ENCODE peak calls at places on chromosomes 6 and 20, in four cellular contexts. One of them, this sample, is unnamed. For H3K4me1, the result is how much of the 10 kb centered on the place peaks cover.

GRCh38 chr20:4795394-4795793 is 73.7 kb downstream of the PRND start:
- DNase-seq in astrocyte: peak
- DNase-seq in A549: peak
- DNase-seq in psoas muscle: no peak
- DNase-seq in this sample: peak

GRCh38 chr6:166166314-166167257 is 1.1 kb downstream of the TBXT start:
- DNase-seq in astrocyte: no peak
- DNase-seq in A549: no peak
- DNase-seq in psoas muscle: no peak
- DNase-seq in this sample: no peak

GRCh38 chr6:145278163-145278807 is 457.0 kb downstream of the EPM2A start:
- DNase-seq in astrocyte: peak
- DNase-seq in A549: peak
- DNase-seq in psoas muscle: no peak
- DNase-seq in this sample: peak

GRCh38 chr6:7529141-7529540 is 12.3 kb upstream of the DSP start:
- DNase-seq in astrocyte: no peak
- DNase-seq in A549: no peak
- DNase-seq in psoas muscle: no peak
- DNase-seq in this sample: no peak

GRCh38 chr20:32034581-32035397 is 17.3 kb upstream of the HCK start:
- DNase-seq in astrocyte: no peak
- DNase-seq in A549: peak
- DNase-seq in psoas muscle: no peak
- DNase-seq in this sample: peak

GRCh38 chr20:58926802-58927489 is 54.1 kb upstream of the NELFCD start:
- DNase-seq in astrocyte: no peak
- DNase-seq in A549: no peak
- DNase-seq in psoas muscle: no peak
- DNase-seq in this sample: no peak

GRCh38 chr6:125112934-125113333 is 40.6 kb upstream of the TPD52L1 start:
- DNase-seq in astrocyte: no peak
- DNase-seq in A549: no peak
- DNase-seq in psoas muscle: no peak
- DNase-seq in this sample: no peak

GRCh38 chr6:54112171-54112650 is 968 bp downstream of the MLIP start:
- DNase-seq in astrocyte: peak
- DNase-seq in A549: no peak
- DNase-seq in psoas muscle: no peak
- DNase-seq in this sample: peak

GRCh38 chr20:24987244-24987643 is 5.3 kb downstream of the APMAP start:
- DNase-seq in astrocyte: no peak
- DNase-seq in A549: no peak
- DNase-seq in psoas muscle: no peak
- DNase-seq in this sample: no peak

GRCh38 chr20:53914091-53914860 is 156.1 kb downstream of the BCAS1 start:
- DNase-seq in astrocyte: peak
- DNase-seq in A549: no peak
- DNase-seq in psoas muscle: no peak
- DNase-seq in this sample: peak

GRCh38 chr20:20440473-20440872 is 72.6 kb downstream of the INSM1 start:
- DNase-seq in astrocyte: no peak
- DNase-seq in A549: no peak
- DNase-seq in psoas muscle: no peak
- DNase-seq in this sample: no peak

GRCh38 chr20:58610071-58610800 is 40.8 kb upstream of the STX16 start:
- DNase-seq in astrocyte: no peak
- DNase-seq in A549: no peak
- DNase-seq in psoas muscle: no peak
- DNase-seq in this sample: no peak

GRCh38 chr20:41358230-41358629 is 8.4 kb downstream of the EMILIN3 start:
- DNase-seq in astrocyte: no peak
- DNase-seq in A549: no peak
- DNase-seq in psoas muscle: no peak
- DNase-seq in this sample: no peak

GRCh38 chr20:50283922-50284810 is 93.5 kb downstream of the CEBPB start:
- DNase-seq in astrocyte: peak
- DNase-seq in A549: peak
- DNase-seq in psoas muscle: peak
- DNase-seq in this sample: no peak

GRCh38 chr6:163438940-163439335 is 24.4 kb downstream of the QKI start:
- DNase-seq in astrocyte: no peak
- DNase-seq in A549: no peak
- DNase-seq in psoas muscle: peak
- DNase-seq in this sample: no peak

GRCh38 chr6:8888468-8888867 is 453.1 kb upstream of the SLC35B3 start:
- DNase-seq in astrocyte: no peak
- DNase-seq in A549: peak
- DNase-seq in psoas muscle: no peak
- DNase-seq in this sample: peak

GRCh38 chr6:36595168-36595818 is 1.1 kb downstream of the SRSF3 start:
- DNase-seq in astrocyte: no peak
- DNase-seq in A549: peak
- DNase-seq in psoas muscle: no peak
- DNase-seq in this sample: peak

GRCh38 chr20:15930324-15931305 is 642.6 kb downstream of the KIF16B start:
- DNase-seq in astrocyte: no peak
- DNase-seq in A549: peak
- DNase-seq in psoas muscle: no peak
- DNase-seq in this sample: peak

GRCh38 chr6:52157301-52157930 is 28.8 kb upstream of the IL17A start:
- DNase-seq in astrocyte: no peak
- DNase-seq in A549: no peak
- DNase-seq in psoas muscle: no peak
- DNase-seq in this sample: peak

GRCh38 chr20:21583486-21584168 is 69.8 kb upstream of the NKX2-2 start:
- DNase-seq in astrocyte: no peak
- DNase-seq in A549: no peak
- DNase-seq in psoas muscle: no peak
- DNase-seq in this sample: no peak

GRCh38 chr6:148972481-148972880 is 225.7 kb downstream of the UST start:
- DNase-seq in astrocyte: peak
- DNase-seq in A549: peak
- DNase-seq in psoas muscle: peak
- DNase-seq in this sample: no peak

GRCh38 chr6:150761771-150762170 is 103.7 kb upstream of the MTHFD1L start:
- DNase-seq in astrocyte: peak
- DNase-seq in A549: no peak
- DNase-seq in psoas muscle: no peak
- DNase-seq in this sample: no peak

GRCh38 chr20:6074145-6074561 is 20.3 kb upstream of the LRRN4 start:
- DNase-seq in astrocyte: no peak
- DNase-seq in A549: peak
- DNase-seq in psoas muscle: no peak
- DNase-seq in this sample: peak

GRCh38 chr6:296151-297122 is 4.2 kb downstream of the DUSP22 start:
- DNase-seq in astrocyte: no peak
- DNase-seq in A549: no peak
- DNase-seq in psoas muscle: no peak
- DNase-seq in this sample: no peak

GRCh38 chr20:15616626-15617025 is 956.6 kb downstream of the KIF16B start:
- DNase-seq in astrocyte: no peak
- DNase-seq in A549: no peak
- DNase-seq in psoas muscle: no peak
- DNase-seq in this sample: peak

GRCh38 chr20:38125157-38126056 is 39.7 kb downstream of the TGM2 start:
- DNase-seq in astrocyte: peak
- DNase-seq in A549: peak
- DNase-seq in psoas muscle: no peak
- DNase-seq in this sample: no peak

GRCh38 chr20:47196091-47197081 is 160.1 kb downstream of the ZMYND8 start:
- DNase-seq in astrocyte: peak
- DNase-seq in A549: peak
- DNase-seq in psoas muscle: peak
- DNase-seq in this sample: peak

GRCh38 chr20:61938839-61939690 is 126.6 kb downstream of the TAF4 start:
- DNase-seq in astrocyte: no peak
- DNase-seq in A549: no peak
- DNase-seq in psoas muscle: no peak
- DNase-seq in this sample: no peak

GRCh38 chr20:3071610-3072529 is at the start of gene OXT:
- DNase-seq in astrocyte: no peak
- DNase-seq in A549: no peak
- DNase-seq in psoas muscle: peak
- DNase-seq in this sample: peak
- H3K4me3 ChIP-seq in astrocyte: peak
- H3K4me3 ChIP-seq in A549: no peak
- H3K4me3 ChIP-seq in psoas muscle: peak
- H3K4me3 ChIP-seq in this sample: peak

GRCh38 chr6:64310214-64310613 is 674.6 kb downstream of the PHF3 start:
- DNase-seq in astrocyte: no peak
- DNase-seq in A549: no peak
- DNase-seq in psoas muscle: no peak
- DNase-seq in this sample: no peak
- H3K4me1 ChIP-seq in astrocyte: under half
- H3K4me1 ChIP-seq in A549: under half
- H3K4me1 ChIP-seq in psoas muscle: under half
- H3K4me1 ChIP-seq in this sample: under half

DNA sequence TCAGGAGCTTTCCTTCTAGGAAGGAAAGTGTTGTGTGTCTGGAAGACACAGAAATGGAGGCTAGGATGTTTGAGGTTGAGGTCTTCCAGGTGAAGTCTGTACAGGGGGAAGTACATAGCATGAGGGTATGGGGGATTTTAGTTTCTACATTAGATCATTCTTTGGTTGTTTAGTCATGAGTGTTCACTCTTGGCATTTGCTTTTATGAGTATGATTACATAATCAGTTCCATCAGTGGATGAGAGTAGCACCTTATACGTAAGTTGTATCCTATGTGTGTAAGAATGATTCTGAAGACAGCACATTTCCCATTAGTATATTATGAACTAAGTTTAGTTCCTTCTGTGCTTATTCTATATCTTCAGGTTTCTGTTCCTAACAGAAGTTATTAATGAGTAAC is 1.9 kb downstream of the CDYL start:
- DNase-seq in astrocyte: no peak
- DNase-seq in A549: peak
- DNase-seq in psoas muscle: no peak
- DNase-seq in this sample: no peak
- H3K4me3 ChIP-seq in astrocyte: peak
- H3K4me3 ChIP-seq in A549: peak
- H3K4me3 ChIP-seq in psoas muscle: peak
- H3K4me3 ChIP-seq in this sample: peak

DNA sequence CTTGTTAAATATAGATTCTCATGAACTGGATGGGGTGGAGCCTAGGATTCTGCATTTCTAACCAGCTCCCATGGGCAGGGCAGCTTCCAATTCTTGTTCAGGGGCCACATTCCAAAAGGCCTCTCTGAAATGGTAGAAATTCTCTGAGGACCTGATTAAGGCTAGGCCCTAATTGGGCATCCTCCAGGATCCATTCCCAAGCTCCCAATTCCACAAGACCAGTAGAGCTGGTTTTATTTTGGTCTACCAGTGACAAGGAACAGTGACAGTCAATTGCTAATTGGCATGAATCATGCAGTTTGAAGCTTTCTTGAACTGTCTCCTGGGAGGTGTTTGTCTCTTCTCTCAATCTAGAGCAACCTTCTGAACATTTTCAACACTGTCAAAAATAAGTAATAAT is 3.0 kb downstream of the THBD start:
- DNase-seq in astrocyte: no peak
- DNase-seq in A549: no peak
- DNase-seq in psoas muscle: no peak
- DNase-seq in this sample: no peak
- H3K4me1 ChIP-seq in astrocyte: under half
- H3K4me1 ChIP-seq in A549: under half
- H3K4me1 ChIP-seq in psoas muscle: under half
- H3K4me1 ChIP-seq in this sample: half or more

GRCh38 chr6:167726043-167726442 is 100.7 kb upstream of the AFDN start:
- DNase-seq in astrocyte: no peak
- DNase-seq in A549: no peak
- DNase-seq in psoas muscle: no peak
- DNase-seq in this sample: no peak
- H3K4me3 ChIP-seq in astrocyte: no peak
- H3K4me3 ChIP-seq in A549: no peak
- H3K4me3 ChIP-seq in psoas muscle: no peak
- H3K4me3 ChIP-seq in this sample: no peak